ENCODE peak calls at places on chromosomes 3 and 15, in four cellular contexts. One of them, this sample, is unnamed.

GRCh38 chr15:39350785-39351184 is 230.1 kb upstream of the THBS1 start:
- DNase-seq in left kidney: no peak
- DNase-seq in HS-27A: no peak
- DNase-seq in naive thymus-derived CD8-positive, alpha-beta T cell: no peak
- DNase-seq in this sample: no peak

GRCh38 chr15:51094606-51095569 is at the start of gene TNFAIP8L3:
- DNase-seq in naive thymus-derived CD8-positive, alpha-beta T cell: no peak
- DNase-seq in HS-27A: no peak
- DNase-seq in left kidney: peak
- DNase-seq in this sample: no peak

GRCh38 chr15:47367991-47368390 is 349.3 kb upstream of the SEMA6D start:
- DNase-seq in naive thymus-derived CD8-positive, alpha-beta T cell: no peak
- DNase-seq in HS-27A: no peak
- DNase-seq in left kidney: no peak
- DNase-seq in this sample: no peak

GRCh38 chr3:177904661-177905060 is 631.6 kb upstream of the KCNMB2 start:
- DNase-seq in HS-27A: no peak
- DNase-seq in left kidney: no peak
- DNase-seq in naive thymus-derived CD8-positive, alpha-beta T cell: no peak
- DNase-seq in this sample: no peak

GRCh38 chr15:39587291-39587909 is 6.5 kb downstream of the THBS1 start:
- DNase-seq in HS-27A: no peak
- DNase-seq in left kidney: no peak
- DNase-seq in naive thymus-derived CD8-positive, alpha-beta T cell: no peak
- DNase-seq in this sample: no peak

GRCh38 chr3:44924102-44925084 is 50.0 kb downstream of the TGM4 start:
- DNase-seq in HS-27A: no peak
- DNase-seq in naive thymus-derived CD8-positive, alpha-beta T cell: no peak
- DNase-seq in left kidney: no peak
- DNase-seq in this sample: no peak

GRCh38 chr3:183193762-183194701 is 31.5 kb upstream of the LAMP3 start:
- DNase-seq in naive thymus-derived CD8-positive, alpha-beta T cell: no peak
- DNase-seq in HS-27A: no peak
- DNase-seq in left kidney: no peak
- DNase-seq in this sample: no peak

GRCh38 chr15:67762610-67763368 is 62.5 kb upstream of the SKOR1 start:
- DNase-seq in naive thymus-derived CD8-positive, alpha-beta T cell: peak
- DNase-seq in left kidney: peak
- DNase-seq in HS-27A: no peak
- DNase-seq in this sample: no peak

GRCh38 chr15:50828610-50829206 is 63.2 kb upstream of the SPPL2A start:
- DNase-seq in HS-27A: peak
- DNase-seq in left kidney: peak
- DNase-seq in naive thymus-derived CD8-positive, alpha-beta T cell: no peak
- DNase-seq in this sample: no peak

GRCh38 chr3:138833908-138834358 is 795 bp downstream of the PIK3CB start:
- DNase-seq in left kidney: no peak
- DNase-seq in HS-27A: no peak
- DNase-seq in naive thymus-derived CD8-positive, alpha-beta T cell: no peak
- DNase-seq in this sample: no peak

GRCh38 chr15:63023351-63023945 is 19.1 kb upstream of the TPM1 start:
- DNase-seq in HS-27A: peak
- DNase-seq in left kidney: no peak
- DNase-seq in naive thymus-derived CD8-positive, alpha-beta T cell: no peak
- DNase-seq in this sample: no peak

GRCh38 chr15:62066663-62067447 is at the start of gene C2CD4A:
- DNase-seq in naive thymus-derived CD8-positive, alpha-beta T cell: peak
- DNase-seq in HS-27A: no peak
- DNase-seq in left kidney: peak
- DNase-seq in this sample: no peak

GRCh38 chr15:70486451-70487379 is 276.6 kb downstream of the UACA start:
- DNase-seq in naive thymus-derived CD8-positive, alpha-beta T cell: no peak
- DNase-seq in HS-27A: peak
- DNase-seq in left kidney: no peak
- DNase-seq in this sample: peak

This sample was measured in T1000.